ENCODE peak calls at places on chromosomes 4 and X, in nine cellular contexts. E is foreskin fibroblast; Q is HT1080; B is stimulated activated CD4-positive, alpha-beta T cell treated with anti-CD3 and anti-CD28 coated beads, TNF-alpha, amount 100 ng/mL, for 1 hour; Z is BJ; P is activated CD4-positive, alpha-beta T cell treated with anti-CD3 and anti-CD28 coated beads, Interleukin-2, amount 10 ng/mL, durations not matched to agents 7 days and 5 days; A is activated naive CD8-positive, alpha-beta T cell treated with anti-CD3 and anti-CD28 coated beads, Interleukin-2, amount 50 U/mL, for 16 hours; U is left ventricle myocardium superior; M is right cardiac atrium. O is an unnamed sample.
A peak's percentile ranks its signal among the peaks of the same experiment; 100 is the strongest.

GRCh38 chrX:84715315-84715714 is 213.1 kb upstream of the HDX start:
- DNase-seq in E (no peak), Q (no peak), B (no peak), Z (no peak), P (no peak), A (no peak), U (no peak), M (no peak), O (no peak)

GRCh38 chrX:36908801-36909403 is 99.3 kb upstream of the FAM47C start:
- DNase-seq in E (no peak), Q (peak; percentile 24), B (no peak), Z (no peak), P (no peak), A (no peak), U (no peak), M (no peak), O (peak; percentile 12)

GRCh38 chr4:24894243-24894642 is 18.6 kb downstream of the CCDC149 start:
- DNase-seq in E (no peak), Q (no peak), B (no peak), Z (no peak), P (no peak), A (no peak), U (no peak), M (no peak), O (no peak)

GRCh38 chr4:173735055-173735454 is 205.0 kb upstream of the HAND2 start:
- DNase-seq in E (peak; percentile 10), Q (peak; percentile 2), B (no peak), Z (no peak), P (no peak), A (no peak), U (no peak), M (no peak), O (peak; percentile 33)

GRCh38 chrX:64334467-64334866 is 60.8 kb downstream of the MTMR8 start:
- DNase-seq in E (no peak), Q (no peak), B (no peak), Z (no peak), P (no peak), A (no peak), U (no peak), M (no peak), O (no peak)

GRCh38 chrX:18252644-18253359 is 32.1 kb upstream of the BEND2 start:
- DNase-seq in E (peak; percentile 5), Q (no peak), B (no peak), Z (no peak), P (no peak), A (no peak), U (no peak), M (no peak), O (no peak)

GRCh38 chr4:56310401-56310800 is 76.9 kb downstream of the AASDH start:
- DNase-seq in E (no peak), Q (no peak), B (no peak), Z (no peak), P (no peak), A (no peak), U (no peak), M (no peak), O (no peak)

GRCh38 chr4:16598241-16599224 is 299.9 kb downstream of the LDB2 start:
- DNase-seq in E (no peak), Q (peak; percentile 67), B (no peak), Z (no peak), P (no peak), A (no peak), U (no peak), M (no peak), O (no peak)

GRCh38 chrX:47199286-47199685 is 5.7 kb downstream of the UBA1 start:
- DNase-seq in E (no peak), Q (no peak), B (no peak), Z (no peak), P (no peak), A (no peak), U (no peak), M (no peak), O (no peak)

GRCh38 chr4:137359691-137360315 is 172.5 kb downstream of the PCDH18 start:
- DNase-seq in E (peak; percentile 64), Q (no peak), B (no peak), Z (peak; percentile 69), P (no peak), A (no peak), U (no peak), M (no peak), O (peak; percentile 25)

O was measured in GM04504.